ENCODE peak calls at places on chromosomes 5 and 9, in five cellular contexts. X, S, F, K and U are unnamed samples.

GRCh38 chr5:132095077-132095744 is 21.6 kb downstream of the CSF2 start:
- DNase-seq in X (no peak), S (no peak), F (peak), K (no peak), U (no peak)

GRCh38 chr5:8908055-8908683 is 637.7 kb downstream of the SEMA5A start:
- DNase-seq in X (no peak), S (no peak), F (peak), K (peak), U (no peak)

GRCh38 chr5:139765409-139766217 is 30.0 kb upstream of the PSD2 start:
- DNase-seq in X (peak), S (peak), F (peak), K (peak), U (peak)

GRCh38 chr9:71302776-71303175 is 181.4 kb upstream of the TRPM3 start:
- DNase-seq in X (no peak), S (no peak), F (peak), K (no peak), U (no peak)

GRCh38 chr9:109349431-109349846 is 28.6 kb upstream of the EPB41L4B start:
- DNase-seq in X (no peak), S (no peak), F (peak), K (peak), U (no peak)

GRCh38 chr5:126015244-126016054 is 407.8 kb upstream of the GRAMD2B start:
- DNase-seq in X (no peak), S (no peak), F (peak), K (peak), U (no peak)

GRCh38 chr5:181241393-181241975 is 2.2 kb downstream of the RACK1 start:
- DNase-seq in X (no peak), S (no peak), F (peak), K (peak), U (no peak)

GRCh38 chr5:1792842-1793266 is 6.8 kb downstream of the MRPL36 start:
- DNase-seq in X (no peak), S (peak), F (peak), K (peak), U (peak)

GRCh38 chr9:69937358-69937757 is 106.3 kb upstream of the MAMDC2 start:
- DNase-seq in X (no peak), S (no peak), F (peak), K (peak), U (no peak)

GRCh38 chr5:66012271-66012670 is 85.9 kb downstream of the ERBIN start:
- DNase-seq in X (no peak), S (no peak), F (no peak), K (no peak), U (no peak)

GRCh38 chr5:111224561-111224989 is 391 bp downstream of the CAMK4 start:
- DNase-seq in X (peak), S (no peak), F (no peak), K (peak), U (no peak)

GRCh38 chr9:129597355-129598088 is 23.4 kb downstream of the C9orf50 start:
- DNase-seq in X (peak), S (no peak), F (peak), K (peak), U (no peak)

GRCh38 chr9:136964833-136965422 is 12.4 kb upstream of the PTGDS start:
- DNase-seq in X (no peak), S (no peak), F (no peak), K (no peak), U (no peak)

GRCh38 chr5:171596391-171596878 is 177.0 kb downstream of the FGF18 start:
- DNase-seq in X (peak), S (no peak), F (peak), K (peak), U (no peak)

GRCh38 chr9:138078846-138079245 is 201.3 kb downstream of the CACNA1B start:
- DNase-seq in X (peak), S (no peak), F (no peak), K (no peak), U (no peak)

GRCh38 chr9:20570756-20571155 is 51.5 kb downstream of the MLLT3 start:
- DNase-seq in X (no peak), S (no peak), F (peak), K (peak), U (no peak)

GRCh38 chr5:77355074-77355473 is 137.0 kb downstream of the WDR41 start:
- DNase-seq in X (no peak), S (no peak), F (no peak), K (no peak), U (no peak)

GRCh38 chr5:141603912-141604311 is 14.9 kb downstream of the DIAPH1 start:
- DNase-seq in X (no peak), S (no peak), F (no peak), K (no peak), U (no peak)

GRCh38 chr5:15249152-15249551 is 250.8 kb upstream of the FBXL7 start:
- DNase-seq in X (no peak), S (no peak), F (peak), K (peak), U (no peak)

GRCh38 chr5:34630596-34630995 is 25.5 kb upstream of the RAI14 start:
- DNase-seq in X (no peak), S (no peak), F (no peak), K (no peak), U (no peak)

GRCh38 chr9:91659529-91660294 is 236.1 kb upstream of the NFIL3 start:
- DNase-seq in X (no peak), S (no peak), F (peak), K (peak), U (no peak)

GRCh38 chr9:79236466-79236865 is 335.3 kb upstream of the TLE4 start:
- DNase-seq in X (no peak), S (no peak), F (peak), K (peak), U (no peak)

GRCh38 chr5:14254686-14255085 is 111.5 kb downstream of the TRIO start:
- DNase-seq in X (no peak), S (no peak), F (no peak), K (no peak), U (no peak)

GRCh38 chr5:156147251-156147947 is 179.6 kb upstream of the SGCD start:
- DNase-seq in X (no peak), S (no peak), F (no peak), K (peak), U (no peak)

GRCh38 chr9:115170674-115171073 is 52.7 kb upstream of the TNC start:
- DNase-seq in X (no peak), S (no peak), F (peak), K (peak), U (no peak)

GRCh38 chr5:7850533-7851239 is at the start of gene CFAP90:
- DNase-seq in X (peak), S (no peak), F (peak), K (peak), U (no peak)

GRCh38 chr9:23551171-23551795 is 274.8 kb downstream of the ELAVL2 start:
- DNase-seq in X (no peak), S (no peak), F (no peak), K (no peak), U (no peak)

GRCh38 chr5:113162770-113163169 is 186.2 kb downstream of the DCP2 start:
- DNase-seq in X (no peak), S (no peak), F (peak), K (peak), U (no peak)

GRCh38 chr9:96460877-96461276 is 10.9 kb downstream of the HABP4 start:
- DNase-seq in X (no peak), S (no peak), F (peak), K (peak), U (no peak)

GRCh38 chr5:174900176-174900692 is 175.9 kb downstream of the MSX2 start:
- DNase-seq in X (no peak), S (no peak), F (no peak), K (no peak), U (no peak)

GRCh38 chr5:151406322-151406947 is 41.0 kb upstream of the SLC36A1 start:
- DNase-seq in X (no peak), S (no peak), F (peak), K (peak), U (no peak)

GRCh38 chr5:122419195-122419894 is 107.3 kb downstream of the SNCAIP start:
- DNase-seq in X (no peak), S (no peak), F (no peak), K (no peak), U (no peak)

GRCh38 chr9:89435315-89435823 is 62.5 kb downstream of the SEMA4D start:
- DNase-seq in X (peak), S (no peak), F (no peak), K (no peak), U (no peak)

GRCh38 chr5:38210701-38211353 is 47.5 kb upstream of the EGFLAM start:
- DNase-seq in X (no peak), S (no peak), F (no peak), K (no peak), U (no peak)